ENCODE peak calls at places on chromosomes 16 and 17, in four cellular contexts. O, R, N and Q are unnamed samples.

GRCh38 chr17:45672301-45672700 is 111.8 kb upstream of the CRHR1 start:
- DNase-seq in O (no peak), N (no peak), R (no peak), Q (no peak)

GRCh38 chr17:76383645-76384221 is 676 bp upstream of the SPHK1 start:
- DNase-seq in N (no peak), R (peak), O (peak), Q (peak)

GRCh38 chr17:57397402-57397801 is 141.1 kb downstream of the MSI2 start:
- DNase-seq in N (no peak), O (no peak), R (no peak), Q (no peak)

GRCh38 chr17:288802-289356 is 63.7 kb downstream of the RPH3AL start:
- DNase-seq in R (no peak), O (no peak), N (no peak), Q (no peak)

GRCh38 chr17:62703776-62704380 is 76.4 kb downstream of the MRC2 start:
- DNase-seq in N (peak), R (peak), O (peak), Q (peak)

GRCh38 chr17:28053044-28053670 is 10.7 kb downstream of the NLK start:
- DNase-seq in R (no peak), N (no peak), O (peak), Q (no peak)

GRCh38 chr17:65297916-65298315 is 160.7 kb downstream of the RGS9 start:
- DNase-seq in O (no peak), N (no peak), R (no peak), Q (no peak)

GRCh38 chr16:30060354-30061194 is 5.0 kb upstream of the ALDOA start:
- DNase-seq in R (no peak), N (no peak), O (no peak), Q (peak)

GRCh38 chr16:17420821-17421220 is 49.9 kb downstream of the XYLT1 start:
- DNase-seq in R (no peak), O (no peak), N (no peak), Q (no peak)

GRCh38 chr16:53817117-53817516 is 113.2 kb downstream of the FTO start:
- DNase-seq in O (peak), R (peak), N (no peak), Q (peak)